ENCODE peak calls at places on chromosomes 5 and 9, in ten cellular contexts. A is A549, N is endothelial cell of umbilical vein, C is uterus, D is esophagus muscularis mucosa, K is testis, Z is breast epithelium, S is sigmoid colon, Y is stomach, F is tibial nerve. O is an unnamed sample.

GRCh38 chr5:131994533-131995226 is 16.8 kb downstream of the ACSL6 start:
- DNase-seq in F (no peak), Z (no peak), A (no peak), N (no peak), D (no peak), C (no peak), S (no peak), Y (no peak), K (no peak), O (peak; percentile 98)

GRCh38 chr9:122213589-122214413 is 15.0 kb downstream of the LHX6 start:
- DNase-seq in S (peak; percentile 47), F (no peak), A (peak; percentile 67), Z (no peak), C (no peak), Y (peak; percentile 63), K (peak; percentile 75), D (no peak), N (no peak), O (peak; percentile 78)

GRCh38 chr5:109959652-109960051 is 269.9 kb downstream of the MAN2A1 start:
- DNase-seq in D (no peak), K (no peak), Z (no peak), C (no peak), Y (no peak), F (no peak), A (no peak), S (no peak), N (no peak), O (no peak)

GRCh38 chr5:132103380-132103951 is 29.9 kb downstream of the CSF2 start:
- DNase-seq in Z (no peak), Y (peak; percentile 46), K (peak; percentile 74), A (peak; percentile 58), N (peak; percentile 95), S (peak; percentile 88), F (peak; percentile 49), C (peak; percentile 36), D (peak; percentile 92), O (peak; percentile 56)

GRCh38 chr9:81193362-81194339 is 495.7 kb downstream of the TLE1 start:
- DNase-seq in Y (no peak), D (no peak), C (no peak), S (no peak), Z (no peak), N (no peak), K (no peak), F (no peak), A (no peak), O (no peak)

GRCh38 chr9:5375091-5375490 is 35.4 kb upstream of the RLN1 start:
- DNase-seq in N (peak; percentile 6), C (no peak), A (no peak), D (no peak), F (no peak), Y (no peak), K (no peak), S (no peak), Z (no peak), O (no peak)

GRCh38 chr5:170114271-170114670 is 8.6 kb downstream of the FOXI1 start:
- DNase-seq in D (peak; percentile 75), A (no peak), Z (no peak), C (no peak), N (no peak), S (no peak), F (no peak), Y (no peak), K (no peak), O (no peak)

GRCh38 chr5:50440651-50441478 is at the start of gene EMB:
- DNase-seq in F (no peak), A (peak; percentile 16), Y (peak; percentile 66), N (no peak), C (peak; percentile 16), Z (peak; percentile 57), D (no peak), S (peak; percentile 62), K (peak; percentile 77), O (peak; percentile 9)

GRCh38 chr5:64768358-64769312 is at the start of the genes CWC27 and SREK1IP1:
- DNase-seq in C (peak; percentile 75), Z (peak; percentile 77), K (peak; percentile 86), D (no peak), A (peak; percentile 66), F (peak; percentile 74), S (peak; percentile 87), N (peak; percentile 92), Y (peak; percentile 83), O (peak; percentile 93)
- TF ChIP-seq POLR2A in C (peak; percentile 44), Z (no peak), K (no peak), D (no peak), A (peak; percentile 56), F (peak; percentile 35), S (peak; percentile 58), N (no peak), Y (no peak), O (peak; percentile 88)

DNA sequence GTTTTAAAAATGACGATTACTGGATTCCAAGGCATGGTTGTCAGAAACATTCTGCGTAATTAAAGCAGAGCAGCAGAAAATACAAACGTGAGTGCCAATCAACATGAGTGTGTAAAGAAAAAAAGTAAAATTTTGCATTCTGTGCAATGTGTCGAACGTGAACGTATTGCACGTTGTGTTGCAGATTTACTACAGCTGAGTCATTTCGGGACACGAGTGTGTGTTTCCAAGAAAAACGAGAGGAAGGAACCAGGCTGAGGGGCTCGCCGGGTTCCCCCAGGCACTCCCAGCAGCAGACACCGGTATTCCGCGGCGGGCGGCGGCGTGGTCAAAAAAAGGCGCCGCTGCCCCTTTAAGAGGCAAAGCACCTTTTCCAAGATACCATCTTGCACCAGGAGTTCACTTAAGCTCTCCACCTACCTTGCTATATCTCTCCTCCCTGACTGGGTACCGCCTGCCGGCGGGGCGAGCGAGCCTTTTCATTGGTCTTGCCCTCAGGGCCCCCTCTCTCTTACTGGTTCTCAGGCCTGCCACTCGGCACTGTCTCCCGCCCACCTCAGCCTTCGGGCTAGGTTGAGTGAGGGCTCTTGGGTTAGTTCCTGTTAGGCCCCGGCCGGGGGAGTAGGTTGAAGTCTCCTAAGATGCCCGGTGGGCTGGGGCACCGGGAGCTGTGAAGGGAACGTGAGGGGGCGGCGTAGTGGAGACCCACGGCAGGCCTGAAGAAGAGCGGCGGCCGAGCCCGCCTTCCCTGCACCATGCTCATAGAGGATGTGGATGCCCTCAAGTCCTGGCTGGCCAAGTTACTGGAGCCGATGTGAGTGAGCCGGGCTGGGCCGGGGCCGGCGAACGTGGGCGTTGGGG is at the start of gene RBM27:
- DNase-seq in S (peak; percentile 99), C (peak; percentile 98), Z (peak; percentile 96), D (peak; percentile 100), F (peak; percentile 98), Y (peak; percentile 98), K (peak; percentile 98), N (peak; percentile 99), A (peak; percentile 100), O (peak; percentile 99)
- TF ChIP-seq POLR2A in S (peak; percentile 62), C (peak; percentile 63), Z (peak; percentile 46), D (no peak), F (peak; percentile 67), Y (no peak), K (no peak), N (peak; percentile 71), A (peak; percentile 46), O (peak; percentile 83)

GRCh38 chr5:67747096-67747495 is 468.5 kb upstream of the PIK3R1 start:
- DNase-seq in C (no peak), N (no peak), D (no peak), K (no peak), F (no peak), A (no peak), Y (no peak), Z (no peak), S (no peak), O (no peak)
- TF ChIP-seq POLR2A in C (no peak), N (no peak), D (no peak), K (no peak), F (no peak), A (no peak), Y (no peak), Z (no peak), S (no peak), O (no peak)

GRCh38 chr9:33128570-33128969 is 38.6 kb downstream of the B4GALT1 start:
- DNase-seq in Y (no peak), F (no peak), S (peak; percentile 54), N (no peak), D (no peak), K (no peak), C (no peak), A (no peak), Z (peak; percentile 24), O (no peak)

GRCh38 chr9:33130501-33130900 is 36.6 kb downstream of the B4GALT1 start:
- DNase-seq in A (peak; percentile 29), F (no peak), D (no peak), N (peak; percentile 66), S (peak; percentile 52), K (no peak), Y (no peak), Z (no peak), C (no peak), O (no peak)

GRCh38 chr9:33129886-33130284 is 37.3 kb downstream of the B4GALT1 start:
- DNase-seq in Z (no peak), D (no peak), A (no peak), K (no peak), C (no peak), F (no peak), Y (no peak), S (peak; percentile 44), N (no peak), O (no peak)

GRCh38 chr9:33127881-33128280 is 39.3 kb downstream of the B4GALT1 start:
- DNase-seq in N (no peak), C (no peak), A (no peak), Y (no peak), Z (no peak), D (no peak), K (no peak), S (peak; percentile 45), F (no peak), O (no peak)

DNA sequence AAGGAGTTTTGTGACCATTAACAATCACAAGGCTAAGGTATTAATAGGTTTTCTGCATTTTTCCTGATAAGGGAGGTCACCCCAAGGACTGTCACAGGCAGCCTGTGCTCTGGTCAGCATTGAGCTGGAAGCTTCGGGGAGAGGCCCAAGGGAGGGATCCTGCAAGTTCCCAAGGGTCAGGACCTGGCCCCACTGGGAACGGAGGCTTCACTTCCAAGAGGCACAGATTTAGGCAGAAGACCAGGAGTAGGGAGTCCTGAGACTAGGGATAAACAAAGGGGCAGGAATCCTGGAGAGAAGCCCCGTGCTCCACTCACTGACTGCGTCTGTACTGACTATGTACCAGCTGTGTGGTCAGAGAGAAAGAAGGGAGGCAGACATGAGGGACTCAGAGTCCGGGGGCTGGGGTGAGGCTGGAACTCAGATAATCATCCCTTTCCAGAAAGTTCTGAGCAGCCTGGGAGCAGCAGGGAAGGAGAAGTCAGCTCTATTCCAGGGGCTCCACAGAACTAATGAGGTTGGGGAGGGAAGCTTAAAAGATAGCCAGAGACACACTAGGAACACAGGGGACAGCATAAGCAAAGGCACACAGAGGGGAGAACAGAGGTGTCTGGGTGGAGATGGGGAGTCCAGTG is 37.8 kb downstream of the B4GALT1 start:
- DNase-seq in K (no peak), Y (no peak), D (no peak), C (no peak), N (no peak), A (no peak), Z (no peak), F (no peak), S (peak; percentile 49), O (no peak)
- TF ChIP-seq POLR2A in K (no peak), Y (no peak), D (no peak), C (no peak), N (no peak), A (no peak), Z (no peak), F (no peak), S (no peak), O (no peak)

GRCh38 chr5:100904259-100904822 is 1.3 kb upstream of the ST8SIA4 start:
- DNase-seq in Y (peak; percentile 26), S (peak; percentile 63), D (no peak), K (no peak), C (no peak), F (no peak), Z (no peak), A (no peak), N (no peak), O (peak; percentile 52)
- TF ChIP-seq POLR2A in Y (no peak), S (no peak), D (no peak), K (no peak), C (no peak), F (no peak), Z (no peak), A (no peak), N (no peak), O (no peak)